ENCODE peak calls at places on chromosome 14, in four cellular contexts. J, A, X and T are unnamed samples.

GRCh38 chr14:101174980-101175606 is 271.6 kb upstream of the RTL1 start:
- DNase-seq in A (no peak), J (no peak), X (no peak), T (no peak)

GRCh38 chr14:75591331-75591946 is 13.0 kb downstream of the FLVCR2 start:
- DNase-seq in A (no peak), J (no peak), X (no peak), T (no peak)

GRCh38 chr14:105255021-105255507 is 6.7 kb downstream of the BTBD6 start:
- DNase-seq in J (peak), A (no peak), X (peak), T (peak)

GRCh38 chr14:33061667-33062325 is 123.1 kb downstream of the NPAS3 start:
- DNase-seq in A (no peak), J (no peak), X (no peak), T (no peak)

GRCh38 chr14:96077983-96078686 is 39.0 kb downstream of the C14orf132 start:
- DNase-seq in J (no peak), A (no peak), X (no peak), T (no peak)

GRCh38 chr14:76876076-76876475 is 49.9 kb downstream of the LRRC74A start:
- DNase-seq in X (no peak), A (peak), J (peak), T (no peak)

GRCh38 chr14:97485172-97485571 is 688.0 kb downstream of the VRK1 start:
- DNase-seq in A (no peak), X (no peak), J (no peak), T (no peak)

GRCh38 chr14:56199095-56199975 is 81.1 kb downstream of the PELI2 start:
- DNase-seq in X (no peak), A (no peak), J (peak), T (no peak)

GRCh38 chr14:102097441-102098135 is 10.7 kb upstream of the HSP90AA1 start:
- DNase-seq in A (no peak), J (no peak), X (no peak), T (no peak)